ENCODE peak calls at places on chromosome 13, in nine cellular contexts. U is hippocampal formation, Q is HCEC 1CT, X is NCI-H510A, K is aorta, O is iPS-NIHi11, Y is mucosa of descending colon, S is EL, N is AG09309. G is an unnamed sample.

GRCh38 chr13:98643479-98643878 is 66.6 kb upstream of the STK24 start:
- DNase-seq in U (no peak), Q (no peak), O (no peak), S (no peak), X (no peak), Y (no peak), K (no peak), N (no peak), G (no peak)

GRCh38 chr13:114101325-114101821 is 31.1 kb downstream of the RASA3 start:
- DNase-seq in X (no peak), U (no peak), N (no peak), S (no peak), Q (no peak), Y (no peak), K (peak; percentile 61), O (no peak), G (peak; percentile 68)

GRCh38 chr13:99655351-99656091 is 154.2 kb downstream of the TM9SF2 start:
- DNase-seq in O (no peak), U (no peak), S (peak; percentile 49), K (no peak), Y (no peak), N (peak; percentile 72), X (no peak), Q (peak; percentile 46), G (no peak)

GRCh38 chr13:42047561-42048322 is 706 bp upstream of the DGKH start:
- DNase-seq in S (peak; percentile 78), O (peak; percentile 55), K (peak; percentile 51), X (no peak), N (no peak), Q (peak; percentile 77), U (peak; percentile 32), Y (peak; percentile 76), G (peak; percentile 80)

GRCh38 chr13:74550039-74550438 is 415.8 kb upstream of the KLF12 start:
- DNase-seq in N (no peak), Y (no peak), U (no peak), K (no peak), Q (no peak), S (no peak), X (no peak), O (no peak), G (no peak)

GRCh38 chr13:27151798-27152599 is 19.6 kb downstream of the USP12 start:
- DNase-seq in Q (no peak), O (no peak), U (no peak), S (no peak), Y (peak; percentile 35), N (no peak), X (no peak), K (no peak), G (no peak)

GRCh38 chr13:44429311-44429710 is 55.7 kb downstream of the SERP2 start:
- DNase-seq in U (no peak), O (no peak), N (no peak), X (no peak), S (no peak), K (no peak), Q (no peak), Y (no peak), G (no peak)

GRCh38 chr13:20815469-20815868 is 41.7 kb upstream of the EEF1AKMT1 start:
- DNase-seq in O (no peak), N (no peak), U (no peak), Q (no peak), X (no peak), K (no peak), Y (no peak), S (peak; percentile 41), G (no peak)

GRCh38 chr13:28494861-28495585 is at the start of gene FLT1:
- DNase-seq in U (no peak), X (no peak), K (peak; percentile 56), O (peak; percentile 76), N (no peak), Q (no peak), Y (no peak), S (peak; percentile 82), G (peak; percentile 85)

GRCh38 chr13:104387514-104387913 is 1321.3 kb upstream of the SLC10A2 start:
- DNase-seq in O (no peak), U (no peak), X (no peak), N (no peak), K (no peak), Y (no peak), Q (no peak), S (no peak), G (no peak)

GRCh38 chr13:108895220-108895704 is 265.9 kb downstream of the MYO16 start:
- DNase-seq in Q (peak; percentile 64), K (no peak), O (no peak), S (peak; percentile 58), Y (peak; percentile 36), X (peak; percentile 22), N (no peak), U (no peak), G (no peak)

GRCh38 chr13:85287528-85287927 is 511.7 kb downstream of the SLITRK6 start:
- DNase-seq in Q (no peak), U (no peak), N (no peak), X (no peak), K (no peak), O (no peak), Y (no peak), S (no peak), G (no peak)

GRCh38 chr13:97223711-97224461 is 1.8 kb downstream of the MBNL2 start:
- DNase-seq in X (peak; percentile 7), S (peak; percentile 95), Y (peak; percentile 68), U (peak; percentile 50), Q (peak; percentile 89), N (peak; percentile 81), O (peak; percentile 26), K (no peak), G (peak; percentile 80)

GRCh38 chr13:57627663-57628062 is 3.9 kb upstream of the PCDH17 start:
- DNase-seq in S (no peak), Q (peak; percentile 2), Y (no peak), X (no peak), N (no peak), O (peak; percentile 10), K (no peak), U (no peak), G (no peak)